ENCODE peak calls at places on chromosomes 7 and 10, in seven cellular contexts. P is fibroblast of the aortic adventitia, G is tibial artery, C is transverse colon, Z is HFF-Myc, S is cardiac muscle cell, Y is lower leg skin. W is an unnamed sample.
A peak's percentile ranks its signal among the peaks of the same experiment; 100 is the strongest.

GRCh38 chr7:107995184-107996071 is 7.5 kb downstream of the LAMB1 start:
- DNase-seq in G (no peak), Z (peak; percentile 77), P (peak; percentile 78), S (peak; percentile 85), C (no peak), Y (no peak), W (peak; percentile 96)

GRCh38 chr7:87567052-87567451 is 33.6 kb downstream of the ABCB1 start:
- DNase-seq in G (no peak), Y (no peak), S (no peak), C (no peak), Z (no peak), P (no peak), W (no peak)

GRCh38 chr10:33066558-33067236 is 108.7 kb upstream of the ITGB1 start:
- DNase-seq in S (peak; percentile 86), Y (no peak), C (no peak), Z (no peak), G (no peak), P (peak; percentile 80), W (peak; percentile 79)

GRCh38 chr7:128103498-128104108 is 72.4 kb upstream of the LRRC4 start:
- DNase-seq in Z (no peak), S (peak; percentile 76), Y (no peak), G (no peak), C (no peak), P (peak; percentile 25), W (peak; percentile 62)

GRCh38 chr7:106058925-106059324 is 53.2 kb downstream of the SYPL1 start:
- DNase-seq in Z (no peak), Y (no peak), G (no peak), S (no peak), P (no peak), C (no peak), W (no peak)

GRCh38 chr7:149827089-149827981 is 10.8 kb upstream of the ZNF862 start:
- DNase-seq in Y (no peak), P (no peak), S (no peak), Z (no peak), C (no peak), G (no peak), W (no peak)

GRCh38 chr10:112810651-112811215 is 139.3 kb upstream of the TCF7L2 start:
- DNase-seq in Z (no peak), S (no peak), G (peak; percentile 15), C (no peak), Y (peak; percentile 46), P (no peak), W (no peak)

GRCh38 chr7:137626469-137627067 is 220.2 kb downstream of the DGKI start:
- DNase-seq in G (no peak), P (peak; percentile 58), Z (peak; percentile 25), S (peak; percentile 72), C (peak; percentile 28), Y (no peak), W (peak; percentile 67)

GRCh38 chr10:21756707-21757600 is 222.9 kb downstream of the MLLT10 start:
- DNase-seq in P (no peak), C (no peak), S (no peak), G (no peak), Z (no peak), Y (peak; percentile 79), W (no peak)

GRCh38 chr7:81234896-81235295 is 316.0 kb upstream of the SEMA3C start:
- DNase-seq in Y (no peak), G (peak; percentile 50), Z (no peak), S (peak; percentile 47), C (no peak), P (peak; percentile 62), W (peak; percentile 29)

GRCh38 chr7:47147213-47147631 is 434.7 kb downstream of the TNS3 start:
- DNase-seq in G (no peak), P (no peak), Z (no peak), C (no peak), S (no peak), Y (no peak), W (peak; percentile 4)

GRCh38 chr7:85172530-85172941 is 14.3 kb downstream of the SEMA3D start:
- DNase-seq in C (no peak), Y (no peak), P (peak; percentile 96), G (peak; percentile 21), Z (peak; percentile 55), S (peak; percentile 76), W (peak; percentile 81)

GRCh38 chr7:110813986-110814385 is 276.9 kb upstream of the LRRN3 start:
- DNase-seq in C (no peak), Y (no peak), Z (no peak), S (no peak), P (no peak), G (no peak), W (no peak)

GRCh38 chr7:30862987-30863693 is 48.5 kb upstream of the AQP1 start:
- DNase-seq in C (no peak), S (no peak), Y (no peak), Z (no peak), G (no peak), P (no peak), W (no peak)

GRCh38 chr7:65489260-65489767 is 115.7 kb downstream of the ZNF92 start:
- DNase-seq in G (no peak), S (no peak), C (no peak), Z (no peak), P (no peak), Y (no peak), W (no peak)

GRCh38 chr7:699260-700170 is 27.0 kb upstream of the DNAAF5 start:
- DNase-seq in Y (peak; percentile 81), S (peak; percentile 40), P (no peak), Z (no peak), C (no peak), G (no peak), W (peak; percentile 65)
- H3K4me3 ChIP-seq in Y (no peak overlapping the region), S (no peak overlapping the region), P (no peak overlapping the region), Z (no peak overlapping the region), C (no peak overlapping the region), G (no peak overlapping the region), W (no peak overlapping the region)

GRCh38 chr10:117553815-117554172 is 11.2 kb downstream of the EMX2 start:
- DNase-seq in S (no peak), Y (peak; percentile 85), P (no peak), Z (no peak), G (no peak), C (no peak), W (no peak)

GRCh38 chr10:117554371-117554770 is 11.8 kb downstream of the EMX2 start:
- DNase-seq in P (no peak), Y (no peak), Z (no peak), S (no peak), G (no peak), C (no peak), W (no peak)

GRCh38 chr10:117552156-117552620 is 9.6 kb downstream of the EMX2 start:
- DNase-seq in Y (peak; percentile 90), C (no peak), Z (no peak), S (no peak), G (no peak), P (no peak), W (no peak)

GRCh38 chr10:117552759-117553158 is 10.2 kb downstream of the EMX2 start:
- DNase-seq in Y (peak; percentile 85), Z (no peak), P (no peak), S (no peak), C (no peak), G (no peak), W (no peak)

DNA sequence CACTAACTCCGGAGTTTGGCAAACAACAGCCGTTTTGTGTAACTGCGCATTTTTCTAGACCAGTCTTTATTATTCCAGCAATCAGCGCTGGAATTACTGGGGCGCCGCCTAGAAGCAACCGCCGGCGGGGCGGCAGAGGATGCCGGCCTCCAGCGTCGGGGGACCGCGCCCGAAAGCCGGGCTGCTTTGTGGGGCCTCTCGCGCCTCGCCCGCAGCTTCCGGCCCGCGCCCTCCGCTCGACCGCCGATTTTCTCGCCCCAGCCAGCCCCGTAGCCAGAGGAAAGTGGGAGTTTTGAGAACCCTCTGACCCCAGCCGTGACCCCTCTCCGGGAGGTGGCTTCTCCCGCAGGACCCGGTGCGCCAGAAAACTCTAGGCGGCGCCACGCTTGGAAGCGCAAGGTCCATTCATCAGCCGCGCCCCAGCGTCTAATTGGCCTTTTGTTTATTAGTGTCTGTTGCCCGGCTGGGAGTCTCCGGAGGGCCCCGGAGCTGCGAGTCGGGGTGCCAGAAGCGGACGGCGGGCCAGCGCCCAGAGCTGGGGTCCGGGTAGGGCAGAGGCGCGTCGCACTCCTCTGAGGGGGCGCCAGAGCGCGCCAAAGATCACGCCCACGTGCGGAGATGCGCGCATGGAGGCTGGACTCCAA is 10.7 kb downstream of the EMX2 start:
- DNase-seq in S (no peak), Z (no peak), P (no peak), C (no peak), G (no peak), Y (peak; percentile 88), W (no peak)
- TF ChIP-seq CTCF in S (no peak), Z (peak; percentile 25), P (no peak), C (no peak), G (no peak), Y (no peak), W (no peak)

GRCh38 chr10:69451209-69451783 is at the start of gene TSPAN15:
- DNase-seq in Y (peak; percentile 96), C (peak; percentile 95), G (peak; percentile 81), P (peak; percentile 39), Z (no peak), S (peak; percentile 82), W (peak; percentile 78)
- H3K4me3 ChIP-seq in Y (peak within 1 kb of the TSS; percentile 24), C (peak within 1 kb of the TSS; percentile 81), G (peak within 1 kb of the TSS; percentile 88), P (peak within 1 kb of the TSS; percentile 55), Z (peak within 1 kb of the TSS; percentile 50), S (peak within 1 kb of the TSS; percentile 55), W (peak within 1 kb of the TSS; percentile 47)

DNA sequence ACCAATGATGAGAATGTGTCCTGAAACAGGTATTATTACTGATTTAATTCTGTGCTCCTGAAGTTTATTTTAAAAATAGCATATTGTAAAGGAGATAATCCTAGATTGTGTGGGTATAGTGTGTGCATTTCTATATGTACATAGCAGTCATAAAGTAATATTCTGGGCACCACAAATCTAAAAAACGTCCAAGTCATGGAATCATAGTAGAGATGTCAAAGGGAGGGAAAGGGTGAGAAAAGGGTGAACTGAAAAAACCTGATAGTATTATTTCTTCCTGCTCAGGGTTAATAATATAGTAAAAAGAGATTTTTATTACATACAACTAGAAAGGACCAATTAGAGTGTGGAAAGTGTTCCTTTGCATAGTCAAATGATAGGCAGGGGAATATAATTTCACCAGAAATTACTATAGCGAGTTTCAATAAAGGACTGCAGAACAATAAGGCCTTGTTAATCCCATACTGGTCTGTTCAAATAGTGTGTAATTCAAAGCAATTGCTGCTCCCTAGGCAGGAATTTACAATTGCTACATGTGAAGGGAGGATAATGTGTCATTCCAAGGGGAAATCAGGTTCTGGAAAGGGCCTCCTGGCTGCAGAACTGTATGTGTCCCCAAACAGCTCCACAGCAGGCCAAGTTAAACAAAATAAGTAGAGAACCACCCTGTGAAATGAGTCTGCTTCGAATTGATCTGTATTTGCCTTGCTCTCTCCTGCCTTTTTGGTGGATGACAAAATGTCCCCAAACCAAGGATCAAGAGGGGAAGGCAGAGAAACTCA is 42.5 kb upstream of the KMT2E start:
- DNase-seq in Z (no peak), Y (no peak), S (peak; percentile 59), C (peak; percentile 66), G (peak; percentile 70), P (peak; percentile 71), W (peak; percentile 78)
- TF ChIP-seq CTCF in Z (no peak), Y (no peak), S (no peak), C (peak; percentile 8), G (no peak), P (no peak), W (no peak)